ENCODE peak calls at places on chromosomes 3 and 15, in six cellular contexts. A is AG04450, T is hepatocyte, Z is GM20000, J is fibroblast of mammary gland, F is GM23338. C is an unnamed sample.

GRCh38 chr3:177596822-177597271 is 399.6 kb upstream of the TBL1XR1 start:
- DNase-seq in A (no peak), T (no peak), Z (no peak), J (peak), F (no peak), C (no peak)

GRCh38 chr3:191141728-191142127 is 57.3 kb upstream of the OSTN start:
- DNase-seq in A (peak), T (no peak), Z (no peak), J (peak), F (no peak), C (no peak)

GRCh38 chr3:155807823-155808222 is 1.7 kb upstream of the C3orf33 start:
- DNase-seq in A (no peak), T (no peak), Z (no peak), J (peak), F (no peak), C (no peak)

GRCh38 chr3:194134231-194134756 is 1.7 kb upstream of the HES1 start:
- DNase-seq in A (no peak), T (no peak), Z (peak), J (peak), F (no peak), C (peak)

GRCh38 chr3:57105585-57105984 is 45.1 kb downstream of the SPATA12 start:
- DNase-seq in A (no peak), T (no peak), Z (no peak), J (no peak), F (no peak), C (no peak)

GRCh38 chr3:189766416-189766815 is 135.2 kb downstream of the TP63 start:
- DNase-seq in A (no peak), T (peak), Z (no peak), J (no peak), F (peak), C (no peak)

GRCh38 chr3:19063936-19064335 is 84.4 kb upstream of the KCNH8 start:
- DNase-seq in A (no peak), T (no peak), Z (no peak), J (no peak), F (no peak), C (no peak)

GRCh38 chr3:170386468-170386867 is 29.0 kb downstream of the SKIL start:
- DNase-seq in A (no peak), T (no peak), Z (no peak), J (no peak), F (no peak), C (no peak)

GRCh38 chr15:82132742-82133141 is 86.9 kb upstream of the MEX3B start:
- DNase-seq in A (peak), T (no peak), Z (no peak), J (peak), F (no peak), C (no peak)

GRCh38 chr15:98682992-98683701 is 34.8 kb downstream of the IGF1R start:
- DNase-seq in A (no peak), T (no peak), Z (no peak), J (peak), F (no peak), C (no peak)

GRCh38 chr15:48392356-48392755 is 61.1 kb downstream of the DUT start:
- DNase-seq in A (no peak), T (peak), Z (no peak), J (peak), F (no peak), C (no peak)

GRCh38 chr3:59515936-59516335 is 466.1 kb upstream of the CFAP20DC start:
- DNase-seq in A (no peak), T (no peak), Z (no peak), J (no peak), F (no peak), C (no peak)

GRCh38 chr3:41301548-41301947 is 102.2 kb downstream of the CTNNB1 start:
- DNase-seq in A (no peak), T (no peak), Z (no peak), J (peak), F (no peak), C (no peak)

GRCh38 chr3:146750196-146750595 is 145.1 kb upstream of the PLSCR5 start:
- DNase-seq in A (no peak), T (no peak), Z (no peak), J (peak), F (no peak), C (no peak)

GRCh38 chr3:149198611-149199010 is 23.0 kb downstream of the CP start:
- DNase-seq in A (no peak), T (no peak), Z (no peak), J (no peak), F (peak), C (no peak)

GRCh38 chr3:58308728-58309127 is 2.4 kb downstream of the HTD2 start:
- DNase-seq in A (no peak), T (peak), Z (no peak), J (peak), F (no peak), C (no peak)

GRCh38 chr3:58305882-58306661 is at the start of the genes HTD2 and RPP14:
- DNase-seq in A (peak), T (peak), Z (peak), J (peak), F (peak), C (peak)

DNA sequence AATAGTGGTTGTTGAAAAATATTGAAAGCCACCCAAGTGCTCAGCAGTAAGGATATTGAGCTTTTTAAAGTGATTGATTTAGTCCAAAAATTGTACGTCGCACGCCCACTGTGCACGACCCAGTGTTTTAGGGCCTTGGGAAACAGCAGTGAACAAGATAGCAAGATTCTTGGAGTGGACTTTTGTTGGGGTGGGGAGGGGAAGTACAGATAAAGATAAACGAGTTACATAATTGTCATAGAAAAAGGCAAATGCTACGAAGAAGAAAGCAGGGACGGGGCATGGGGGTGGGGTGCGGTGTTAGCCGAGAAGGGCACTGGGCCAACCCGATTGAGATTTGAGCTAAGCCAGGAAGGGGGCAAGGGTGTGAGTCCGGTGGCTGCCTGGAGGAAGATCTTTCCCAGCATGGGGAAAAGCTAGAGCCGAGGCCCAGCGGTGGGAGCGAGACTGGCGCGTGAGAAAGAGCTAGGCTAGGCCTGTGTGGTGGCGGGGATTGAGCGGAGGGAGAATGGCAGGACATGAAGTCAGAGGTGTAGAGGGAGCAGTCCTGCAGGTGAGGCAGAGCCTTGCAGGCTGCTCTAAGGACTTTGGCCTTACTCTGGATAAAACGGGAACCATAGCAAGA is 454 bp downstream of the HTD2 start:
- DNase-seq in A (no peak), T (peak), Z (no peak), J (no peak), F (peak), C (peak)
- TF ChIP-seq CTCF in A (peak), T (no peak), Z (no peak), J (no peak), F (no peak), C (no peak)

GRCh38 chr3:107752202-107752990 is 229.6 kb downstream of the BBX start:
- DNase-seq in A (no peak), T (peak), Z (no peak), J (peak), F (peak), C (no peak)
- TF ChIP-seq CTCF in A (peak), T (peak), Z (peak), J (peak), F (peak), C (peak)

GRCh38 chr3:165523801-165524200 is 313.4 kb downstream of the BCHE start:
- DNase-seq in A (peak), T (no peak), Z (no peak), J (peak), F (no peak), C (no peak)

GRCh38 chr3:165526367-165526766 is 310.9 kb downstream of the BCHE start:
- DNase-seq in A (no peak), T (no peak), Z (no peak), J (no peak), F (peak), C (no peak)

GRCh38 chr3:165519687-165520086 is 317.5 kb downstream of the BCHE start:
- DNase-seq in A (no peak), T (no peak), Z (no peak), J (no peak), F (no peak), C (no peak)

GRCh38 chr3:165521131-165521871 is 315.9 kb downstream of the BCHE start:
- DNase-seq in A (no peak), T (no peak), Z (no peak), J (no peak), F (no peak), C (no peak)

GRCh38 chr3:165522371-165522770 is 314.9 kb downstream of the BCHE start:
- DNase-seq in A (no peak), T (no peak), Z (no peak), J (no peak), F (peak), C (no peak)
- TF ChIP-seq CTCF in A (no peak), T (no peak), Z (no peak), J (no peak), F (no peak), C (no peak)

GRCh38 chr15:38030609-38031008 is 96.2 kb downstream of the TMCO5A start:
- DNase-seq in A (no peak), T (no peak), Z (no peak), J (no peak), F (no peak), C (no peak)

GRCh38 chr15:38024293-38025091 is 90.1 kb downstream of the TMCO5A start:
- DNase-seq in A (no peak), T (no peak), Z (no peak), J (no peak), F (no peak), C (no peak)

GRCh38 chr15:38029741-38030140 is 95.3 kb downstream of the TMCO5A start:
- DNase-seq in A (peak), T (no peak), Z (no peak), J (peak), F (no peak), C (no peak)

GRCh38 chr15:38028869-38029268 is 94.4 kb downstream of the TMCO5A start:
- DNase-seq in A (no peak), T (no peak), Z (no peak), J (peak), F (no peak), C (no peak)
- TF ChIP-seq CTCF in A (peak), T (no peak), Z (no peak), J (peak), F (no peak), C (no peak)

GRCh38 chr3:14598143-14598569 is 53.4 kb upstream of the CCDC174 start:
- DNase-seq in A (peak), T (peak), Z (peak), J (peak), F (peak), C (peak)
- TF ChIP-seq CTCF in A (no peak), T (no peak), Z (no peak), J (no peak), F (no peak), C (no peak)

GRCh38 chr3:141255864-141256263 is 24.2 kb downstream of the PXYLP1 start:
- DNase-seq in A (no peak), T (no peak), Z (no peak), J (peak), F (peak), C (no peak)
- TF ChIP-seq CTCF in A (peak), T (peak), Z (no peak), J (peak), F (peak), C (peak)

C was measured in GM13976.